ENCODE peak calls at places on chromosomes 16 and 17, in seven cellular contexts. O is foreskin melanocyte, E is anterior cingulate cortex, G is skeletal muscle cell, N is hepatic stellate cell, D is GM04504, Z is MM.1S. W is an unnamed sample.

GRCh38 chr16:48503779-48504178 is 106.2 kb downstream of the N4BP1 start:
- DNase-seq in O (no peak), E (peak; percentile 23), G (peak; percentile 56), N (peak; percentile 62), D (peak; percentile 74), Z (no peak), W (no peak)

GRCh38 chr17:82433560-82434215 is 15.3 kb upstream of the OGFOD3 start:
- DNase-seq in O (no peak), E (no peak), G (no peak), N (no peak), D (no peak), Z (no peak), W (no peak)

GRCh38 chr16:17887963-17888362 is 417.2 kb upstream of the XYLT1 start:
- DNase-seq in O (no peak), E (no peak), G (no peak), N (no peak), D (no peak), Z (no peak), W (no peak)

GRCh38 chr16:56451753-56452689 is 667 bp downstream of the OGFOD1 start:
- DNase-seq in O (peak; percentile 17), E (no peak), G (peak; percentile 2), N (peak; percentile 45), D (peak; percentile 20), Z (peak; percentile 17), W (no peak)

GRCh38 chr16:63361032-63361624 is 1324.9 kb upstream of the CDH8 start:
- DNase-seq in O (peak; percentile 25), E (no peak), G (peak; percentile 10), N (peak; percentile 11), D (peak; percentile 17), Z (peak; percentile 74), W (no peak)

GRCh38 chr17:79955167-79955549 is 80.5 kb downstream of the TBC1D16 start:
- DNase-seq in O (no peak), E (no peak), G (no peak), N (no peak), D (no peak), Z (no peak), W (no peak)

GRCh38 chr16:8712589-8713361 is 38.4 kb downstream of the ABAT start:
- DNase-seq in O (no peak), E (peak; percentile 69), G (no peak), N (no peak), D (no peak), Z (no peak), W (no peak)

GRCh38 chr17:19242926-19243325 is 5.8 kb downstream of the EPN2 start:
- DNase-seq in O (no peak), E (no peak), G (no peak), N (no peak), D (no peak), Z (no peak), W (no peak)

GRCh38 chr17:44345497-44346026 is 460 bp downstream of the GRN start:
- DNase-seq in O (peak; percentile 61), E (peak; percentile 45), G (no peak), N (peak; percentile 71), D (no peak), Z (peak; percentile 50), W (no peak)

GRCh38 chr17:12918132-12918531 is 99.7 kb downstream of the ELAC2 start:
- DNase-seq in O (no peak), E (peak; percentile 32), G (no peak), N (no peak), D (no peak), Z (no peak), W (no peak)

GRCh38 chr16:55372792-55373488 is 48.9 kb downstream of the IRX6 start:
- DNase-seq in O (no peak), E (no peak), G (no peak), N (no peak), D (no peak), Z (no peak), W (no peak)

W was measured in activated CD8-positive, alpha-beta memory T cell treated with anti-CD3 and anti-CD28 coated beads for 48 hours.